ENCODE peak calls at places on chromosomes 12 and 14, in ten cellular contexts. C is lower leg skin; Y is Daoy; X is GM04503; G is head of caudate nucleus; K is activated T-cell treated with anti-CD3 and anti-CD28 coated beads, Interleukin-2, amount 50 U/mL, for 72 hours; J is stimulated activated CD4-positive, alpha-beta T cell treated with anti-CD3 and anti-CD28 coated beads, Interleukin-4, amount 100 ng/mL, for 48 hours; A is skeletal muscle cell; B is renal cortical epithelial cell; H is HuH-7.5. L is an unnamed sample.

GRCh38 chr14:104931323-104931770 is 6.7 kb downstream of the PLD4 start:
- DNase-seq in C (no peak), Y (no peak), X (no peak), G (no peak), K (no peak), J (no peak), A (no peak), B (no peak), H (no peak), L (no peak)

GRCh38 chr14:67940476-67940875 is 120.9 kb downstream of the RAD51B start:
- DNase-seq in C (no peak), Y (no peak), X (peak), G (no peak), K (no peak), J (no peak), A (peak), B (no peak), H (no peak), L (no peak)

GRCh38 chr14:26984318-26985177 is 386.7 kb upstream of the NOVA1 start:
- DNase-seq in C (peak), Y (peak), X (peak), G (peak), K (peak), J (peak), A (peak), B (peak), H (no peak), L (peak)

GRCh38 chr12:119869720-119870119 is 7.4 kb downstream of the CIT start:
- DNase-seq in C (peak), Y (peak), X (peak), G (no peak), K (no peak), J (no peak), A (peak), B (peak), H (no peak), L (peak)

GRCh38 chr12:100414756-100415155 is 57.9 kb downstream of the SLC17A8 start:
- DNase-seq in C (no peak), Y (no peak), X (no peak), G (no peak), K (no peak), J (no peak), A (no peak), B (no peak), H (no peak), L (no peak)

GRCh38 chr12:75334384-75335030 is at the start of gene GLIPR1L1:
- DNase-seq in C (peak), Y (peak), X (peak), G (peak), K (peak), J (peak), A (peak), B (peak), H (peak), L (peak)

GRCh38 chr12:91496337-91496736 is 313.7 kb upstream of the DCN start:
- DNase-seq in C (no peak), Y (no peak), X (no peak), G (no peak), K (no peak), J (no peak), A (no peak), B (no peak), H (no peak), L (no peak)

GRCh38 chr14:41607119-41607785 is 576 bp downstream of the LRFN5 start:
- DNase-seq in C (no peak), Y (no peak), X (no peak), G (peak), K (no peak), J (no peak), A (no peak), B (no peak), H (peak), L (no peak)

GRCh38 chr12:89731614-89732013 is 23.0 kb upstream of the ATP2B1 start:
- DNase-seq in C (peak), Y (peak), X (peak), G (no peak), K (no peak), J (no peak), A (peak), B (peak), H (no peak), L (peak)

GRCh38 chr14:86404425-86404824 is 874.5 kb downstream of the FLRT2 start:
- DNase-seq in C (no peak), Y (no peak), X (no peak), G (no peak), K (no peak), J (no peak), A (no peak), B (peak), H (peak), L (peak)

GRCh38 chr14:91067186-91067585 is 6.7 kb upstream of the RPS6KA5 start:
- DNase-seq in C (no peak), Y (no peak), X (no peak), G (no peak), K (peak), J (no peak), A (no peak), B (no peak), H (no peak), L (no peak)

GRCh38 chr12:52925717-52926595 is 21.1 kb upstream of the KRT8 start:
- DNase-seq in C (no peak), Y (peak), X (no peak), G (no peak), K (no peak), J (no peak), A (no peak), B (no peak), H (peak), L (no peak)

GRCh38 chr14:33972522-33973162 is 21.8 kb upstream of the EGLN3 start:
- DNase-seq in C (no peak), Y (no peak), X (no peak), G (no peak), K (no peak), J (no peak), A (no peak), B (no peak), H (no peak), L (no peak)

GRCh38 chr14:69039287-69039628 is 60.2 kb upstream of the ACTN1 start:
- DNase-seq in C (no peak), Y (peak), X (no peak), G (no peak), K (no peak), J (no peak), A (no peak), B (peak), H (no peak), L (peak)

GRCh38 chr12:34289431-34290190 is 267.3 kb downstream of the ALG10 start:
- DNase-seq in C (no peak), Y (peak), X (no peak), G (no peak), K (no peak), J (no peak), A (no peak), B (no peak), H (no peak), L (no peak)

GRCh38 chr14:63179383-63179782 is 24.9 kb upstream of the RHOJ start:
- DNase-seq in C (no peak), Y (no peak), X (no peak), G (no peak), K (no peak), J (no peak), A (no peak), B (peak), H (no peak), L (no peak)

GRCh38 chr14:67232631-67233030 is 8.6 kb upstream of the PALS1 start:
- DNase-seq in C (no peak), Y (no peak), X (no peak), G (no peak), K (no peak), J (no peak), A (no peak), B (no peak), H (no peak), L (no peak)

GRCh38 chr12:119780786-119781434 is 96.2 kb downstream of the CIT start:
- DNase-seq in C (peak), Y (peak), X (no peak), G (no peak), K (no peak), J (no peak), A (no peak), B (peak), H (peak), L (no peak)

GRCh38 chr14:31746326-31746725 is 185.1 kb downstream of the NUBPL start:
- DNase-seq in C (no peak), Y (no peak), X (no peak), G (no peak), K (no peak), J (no peak), A (no peak), B (no peak), H (no peak), L (no peak)

GRCh38 chr12:124730455-124730932 is 133.2 kb downstream of the SCARB1 start:
- DNase-seq in C (no peak), Y (no peak), X (no peak), G (no peak), K (no peak), J (no peak), A (no peak), B (peak), H (no peak), L (no peak)

GRCh38 chr14:24436355-24437019 is 6.1 kb downstream of the SDR39U1 start:
- DNase-seq in C (no peak), Y (peak), X (peak), G (peak), K (no peak), J (no peak), A (peak), B (peak), H (peak), L (peak)

L was measured in HS-5.